ENCODE peak calls at places on chromosomes 5 and 9, in five cellular contexts. One of them, this sample, is unnamed.

GRCh38 chr5:100516285-100516684 is 18.9 kb upstream of the FAM174A start:
- DNase-seq in K562: no peak
- DNase-seq in H1: no peak
- DNase-seq in WTC11: no peak
- DNase-seq in HepG2: no peak
- DNase-seq in this sample: no peak

GRCh38 chr9:22452415-22453010 is 5.9 kb downstream of the DMRTA1 start:
- DNase-seq in HepG2: peak
- DNase-seq in WTC11: peak
- DNase-seq in H1: no peak
- DNase-seq in K562: no peak
- DNase-seq in this sample: peak

GRCh38 chr9:121607434-121608248 is 43.8 kb upstream of the DAB2IP start:
- DNase-seq in H1: no peak
- DNase-seq in K562: no peak
- DNase-seq in WTC11: no peak
- DNase-seq in HepG2: peak
- DNase-seq in this sample: no peak

GRCh38 chr9:629136-629535 is 212.4 kb upstream of the DMRT1 start:
- DNase-seq in K562: no peak
- DNase-seq in WTC11: no peak
- DNase-seq in H1: no peak
- DNase-seq in HepG2: no peak
- DNase-seq in this sample: no peak

GRCh38 chr9:98801562-98801961 is 5.2 kb upstream of the ANKS6 start:
- DNase-seq in K562: no peak
- DNase-seq in WTC11: no peak
- DNase-seq in H1: peak
- DNase-seq in HepG2: no peak
- DNase-seq in this sample: no peak

GRCh38 chr5:124659798-124660197 is 86.6 kb downstream of the ZNF608 start:
- DNase-seq in HepG2: no peak
- DNase-seq in WTC11: no peak
- DNase-seq in H1: no peak
- DNase-seq in K562: no peak
- DNase-seq in this sample: peak

GRCh38 chr9:70046274-70047070 is 2.8 kb downstream of the MAMDC2 start:
- DNase-seq in H1: peak
- DNase-seq in WTC11: no peak
- DNase-seq in HepG2: no peak
- DNase-seq in K562: no peak
- DNase-seq in this sample: no peak

GRCh38 chr5:60360355-60360754 is 339.6 kb downstream of the DEPDC1B start:
- DNase-seq in HepG2: no peak
- DNase-seq in H1: no peak
- DNase-seq in K562: no peak
- DNase-seq in WTC11: no peak
- DNase-seq in this sample: no peak

GRCh38 chr5:34570721-34571379 is 85.3 kb upstream of the RAI14 start:
- DNase-seq in H1: no peak
- DNase-seq in WTC11: no peak
- DNase-seq in HepG2: no peak
- DNase-seq in K562: no peak
- DNase-seq in this sample: no peak

GRCh38 chr9:7042124-7042523 is 284.4 kb downstream of the KDM4C start:
- DNase-seq in HepG2: no peak
- DNase-seq in K562: no peak
- DNase-seq in H1: no peak
- DNase-seq in WTC11: no peak
- DNase-seq in this sample: no peak

GRCh38 chr5:169190860-169191259 is 110.1 kb downstream of the SLIT3 start:
- DNase-seq in K562: no peak
- DNase-seq in WTC11: no peak
- DNase-seq in H1: no peak
- DNase-seq in HepG2: no peak
- DNase-seq in this sample: no peak

GRCh38 chr9:131773911-131774379 is 34.1 kb upstream of the RAPGEF1 start:
- DNase-seq in K562: peak
- DNase-seq in WTC11: peak
- DNase-seq in H1: peak
- DNase-seq in HepG2: peak
- DNase-seq in this sample: peak

GRCh38 chr9:98579700-98580099 is 129.0 kb downstream of the GABBR2 start:
- DNase-seq in K562: no peak
- DNase-seq in H1: no peak
- DNase-seq in WTC11: no peak
- DNase-seq in HepG2: no peak
- DNase-seq in this sample: no peak

GRCh38 chr5:170408189-170408588 is 19.0 kb upstream of the KCNMB1 start:
- DNase-seq in H1: no peak
- DNase-seq in WTC11: no peak
- DNase-seq in K562: no peak
- DNase-seq in HepG2: no peak
- DNase-seq in this sample: peak

GRCh38 chr5:76855961-76856360 is 6.1 kb downstream of the S100Z start:
- DNase-seq in WTC11: no peak
- DNase-seq in H1: no peak
- DNase-seq in HepG2: no peak
- DNase-seq in K562: peak
- DNase-seq in this sample: no peak

GRCh38 chr9:107394264-107394663 is 95.3 kb downstream of the KLF4 start:
- DNase-seq in H1: no peak
- DNase-seq in WTC11: no peak
- DNase-seq in HepG2: no peak
- DNase-seq in K562: no peak
- DNase-seq in this sample: no peak

GRCh38 chr9:107214381-107214780 is 68.7 kb upstream of the RAD23B start:
- DNase-seq in K562: no peak
- DNase-seq in WTC11: no peak
- DNase-seq in HepG2: no peak
- DNase-seq in H1: no peak
- DNase-seq in this sample: no peak

GRCh38 chr9:101485873-101486692 is 47.6 kb upstream of the RNF20 start:
- DNase-seq in HepG2: no peak
- DNase-seq in WTC11: peak
- DNase-seq in H1: peak
- DNase-seq in K562: peak
- DNase-seq in this sample: peak

GRCh38 chr5:52878671-52879070 is 91.0 kb downstream of the ITGA1 start:
- DNase-seq in HepG2: no peak
- DNase-seq in H1: no peak
- DNase-seq in WTC11: no peak
- DNase-seq in K562: no peak
- DNase-seq in this sample: no peak

GRCh38 chr5:132797651-132798050 is 15.5 kb upstream of the SOWAHA start:
- DNase-seq in K562: no peak
- DNase-seq in WTC11: no peak
- DNase-seq in HepG2: no peak
- DNase-seq in H1: peak
- DNase-seq in this sample: no peak

GRCh38 chr5:173720341-173721258 is 104.2 kb upstream of the BOD1 start:
- DNase-seq in K562: no peak
- DNase-seq in WTC11: no peak
- DNase-seq in H1: no peak
- DNase-seq in HepG2: no peak
- DNase-seq in this sample: no peak

GRCh38 chr5:152817311-152817710 is 412.2 kb upstream of the NMUR2 start:
- DNase-seq in WTC11: no peak
- DNase-seq in K562: no peak
- DNase-seq in H1: no peak
- DNase-seq in HepG2: no peak
- DNase-seq in this sample: no peak

GRCh38 chr9:17986595-17986994 is 407.7 kb downstream of the SH3GL2 start:
- DNase-seq in HepG2: no peak
- DNase-seq in WTC11: no peak
- DNase-seq in K562: no peak
- DNase-seq in H1: no peak
- DNase-seq in this sample: no peak

GRCh38 chr5:78570646-78571045 is 77.9 kb downstream of the LHFPL2 start:
- DNase-seq in H1: no peak
- DNase-seq in WTC11: no peak
- DNase-seq in HepG2: no peak
- DNase-seq in K562: no peak
- DNase-seq in this sample: no peak

GRCh38 chr9:116483622-116484482 is 203.3 kb upstream of the TRIM32 start:
- DNase-seq in K562: no peak
- DNase-seq in WTC11: no peak
- DNase-seq in HepG2: no peak
- DNase-seq in H1: no peak
- DNase-seq in this sample: no peak

GRCh38 chr9:99158629-99159028 is 53.7 kb downstream of the TGFBR1 start:
- DNase-seq in WTC11: no peak
- DNase-seq in H1: no peak
- DNase-seq in HepG2: peak
- DNase-seq in K562: no peak
- DNase-seq in this sample: no peak

GRCh38 chr5:62931081-62931480 is 352.5 kb downstream of the LRRC70 start:
- DNase-seq in HepG2: no peak
- DNase-seq in H1: no peak
- DNase-seq in WTC11: no peak
- DNase-seq in K562: no peak
- DNase-seq in this sample: no peak

GRCh38 chr5:3380689-3381088 is 214.9 kb upstream of the IRX1 start:
- DNase-seq in K562: no peak
- DNase-seq in HepG2: no peak
- DNase-seq in WTC11: no peak
- DNase-seq in H1: no peak
- DNase-seq in this sample: no peak

GRCh38 chr5:11658341-11658740 is 245.9 kb downstream of the CTNND2 start:
- DNase-seq in H1: no peak
- DNase-seq in HepG2: no peak
- DNase-seq in WTC11: no peak
- DNase-seq in K562: no peak
- DNase-seq in this sample: no peak

GRCh38 chr9:131333771-131334567 is 44.4 kb downstream of the PLPP7 start:
- DNase-seq in K562: no peak
- DNase-seq in WTC11: peak
- DNase-seq in H1: no peak
- DNase-seq in HepG2: no peak
- DNase-seq in this sample: no peak

GRCh38 chr5:2756211-2756746 is 4.8 kb upstream of the IRX2 start:
- DNase-seq in HepG2: no peak
- DNase-seq in K562: no peak
- DNase-seq in WTC11: peak
- DNase-seq in H1: peak
- DNase-seq in this sample: peak

GRCh38 chr9:132234501-132235045 is 72.7 kb downstream of the NTNG2 start:
- DNase-seq in H1: no peak
- DNase-seq in K562: no peak
- DNase-seq in HepG2: no peak
- DNase-seq in WTC11: no peak
- DNase-seq in this sample: no peak

GRCh38 chr5:96871022-96871388 is 5.3 kb upstream of the ERAP2 start:
- DNase-seq in HepG2: no peak
- DNase-seq in WTC11: no peak
- DNase-seq in K562: no peak
- DNase-seq in H1: no peak
- DNase-seq in this sample: peak

GRCh38 chr5:43036856-43037711 is 3.0 kb downstream of the ANXA2R start:
- DNase-seq in K562: no peak
- DNase-seq in H1: no peak
- DNase-seq in WTC11: no peak
- DNase-seq in HepG2: no peak
- DNase-seq in this sample: peak

GRCh38 chr9:35814106-35814840 is 569 bp downstream of the HINT2 start:
- DNase-seq in K562: peak
- DNase-seq in WTC11: peak
- DNase-seq in HepG2: peak
- DNase-seq in H1: no peak
- DNase-seq in this sample: peak
- TF ChIP-seq CREB1 in K562: no peak
- TF ChIP-seq CREB1 in WTC11: no peak
- TF ChIP-seq CREB1 in HepG2: no peak
- TF ChIP-seq CREB1 in H1: no peak
- TF ChIP-seq CREB1 in this sample: no peak

DNA sequence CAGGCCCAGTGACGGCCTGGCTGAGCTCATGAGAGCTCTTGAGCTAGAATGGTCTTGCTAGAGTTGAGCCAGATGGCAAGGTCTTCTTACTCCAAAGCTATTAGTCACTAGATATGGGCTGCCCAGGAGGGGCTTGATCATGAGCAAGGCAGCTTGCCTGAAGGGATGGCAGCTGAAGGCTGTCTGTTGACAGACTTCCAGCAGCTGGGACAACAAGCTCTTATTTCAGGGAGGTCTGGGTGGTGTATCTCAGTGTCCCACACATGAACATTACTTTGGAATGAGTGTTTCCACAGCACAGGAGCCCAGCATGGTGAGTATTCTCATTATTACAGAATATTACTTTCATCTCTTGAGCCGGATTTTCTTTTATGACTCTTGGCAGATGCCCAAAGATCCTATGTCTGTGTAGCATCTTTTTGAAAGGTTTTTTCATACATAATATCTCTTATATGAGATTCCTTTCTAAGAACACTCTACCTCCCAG is 414.1 kb downstream of the ARHGEF28 start:
- DNase-seq in H1: no peak
- DNase-seq in HepG2: no peak
- DNase-seq in K562: no peak
- DNase-seq in WTC11: no peak
- DNase-seq in this sample: no peak
- TF ChIP-seq CREB1 in H1: no peak
- TF ChIP-seq CREB1 in HepG2: no peak
- TF ChIP-seq CREB1 in K562: no peak
- TF ChIP-seq CREB1 in WTC11: no peak
- TF ChIP-seq CREB1 in this sample: no peak

GRCh38 chr5:141135030-141135717 is at the start of gene PCDHB5:
- DNase-seq in HepG2: no peak
- DNase-seq in K562: peak
- DNase-seq in WTC11: peak
- DNase-seq in H1: peak
- DNase-seq in this sample: peak

DNA sequence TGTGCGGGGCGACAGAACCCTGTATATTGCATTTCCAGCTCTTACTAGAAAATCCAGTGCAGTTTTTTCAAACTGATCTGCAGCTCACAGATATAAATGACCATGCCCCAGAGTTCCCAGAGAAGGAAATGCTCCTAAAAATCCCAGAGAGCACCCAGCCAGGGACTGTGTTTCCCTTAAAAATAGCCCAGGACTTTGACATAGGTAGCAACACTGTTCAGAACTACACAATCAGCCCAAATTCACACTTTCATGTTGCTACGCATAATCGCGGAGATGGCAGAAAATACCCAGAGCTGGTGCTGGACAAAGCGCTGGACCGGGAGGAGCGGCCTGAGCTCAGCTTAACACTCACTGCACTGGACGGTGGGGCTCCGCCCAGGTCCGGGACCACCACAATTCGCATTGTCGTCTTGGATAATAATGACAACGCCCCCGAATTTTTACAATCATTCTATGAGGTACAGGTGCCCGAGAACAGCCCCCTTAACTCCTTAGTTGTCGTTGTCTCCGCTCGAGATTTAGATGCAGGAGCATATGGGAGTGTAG is 786 bp downstream of the PCDHB5 start:
- DNase-seq in HepG2: no peak
- DNase-seq in K562: no peak
- DNase-seq in H1: no peak
- DNase-seq in WTC11: no peak
- DNase-seq in this sample: no peak
- TF ChIP-seq CREB1 in HepG2: no peak
- TF ChIP-seq CREB1 in K562: no peak
- TF ChIP-seq CREB1 in H1: no peak
- TF ChIP-seq CREB1 in WTC11: no peak
- TF ChIP-seq CREB1 in this sample: no peak

GRCh38 chr5:172586118-172587060 is 54.7 kb upstream of the NEURL1B start:
- DNase-seq in H1: peak
- DNase-seq in HepG2: no peak
- DNase-seq in K562: no peak
- DNase-seq in WTC11: peak
- DNase-seq in this sample: peak
- TF ChIP-seq CREB1 in H1: no peak
- TF ChIP-seq CREB1 in HepG2: no peak
- TF ChIP-seq CREB1 in K562: no peak
- TF ChIP-seq CREB1 in WTC11: no peak
- TF ChIP-seq CREB1 in this sample: no peak